ENCODE peak calls at places on chromosomes 12 and 14, in nine cellular contexts. C, B, Z, S, L, E, O, I and T are unnamed samples.

GRCh38 chr14:103688906-103689902 is 26.0 kb downstream of the XRCC3 start:
- DNase-seq in C (no peak), B (no peak), Z (no peak), S (peak), L (peak), E (no peak), O (no peak), I (no peak), T (peak)

GRCh38 chr14:100304825-100305445 is 1.3 kb downstream of the SLC25A29 start:
- DNase-seq in C (no peak), B (peak), Z (no peak), S (peak), L (peak), E (peak), O (no peak), I (peak), T (no peak)

GRCh38 chr14:67151082-67151666 is 38.1 kb upstream of the GARIN2 start:
- DNase-seq in C (no peak), B (no peak), Z (no peak), S (peak), L (no peak), E (no peak), O (no peak), I (no peak), T (no peak)

GRCh38 chr14:67674139-67674479 is 323 bp downstream of the VTI1B start:
- DNase-seq in C (peak), B (peak), Z (peak), S (peak), L (peak), E (peak), O (no peak), I (peak), T (no peak)

GRCh38 chr12:90091809-90092208 is 383.2 kb upstream of the ATP2B1 start:
- DNase-seq in C (no peak), B (no peak), Z (no peak), S (no peak), L (no peak), E (no peak), O (no peak), I (peak), T (no peak)

GRCh38 chr14:88009486-88009885 is 4.6 kb downstream of the GPR65 start:
- DNase-seq in C (no peak), B (no peak), Z (no peak), S (no peak), L (no peak), E (no peak), O (no peak), I (no peak), T (no peak)

GRCh38 chr14:50452979-50453705 is 56.5 kb upstream of the CDKL1 start:
- DNase-seq in C (no peak), B (peak), Z (peak), S (peak), L (peak), E (peak), O (peak), I (no peak), T (peak)

GRCh38 chr12:42729532-42729895 is 140.0 kb upstream of the PRICKLE1 start:
- DNase-seq in C (no peak), B (no peak), Z (no peak), S (no peak), L (no peak), E (peak), O (no peak), I (no peak), T (no peak)

GRCh38 chr14:21350539-21350938 is 33.3 kb downstream of the SUPT16H start:
- DNase-seq in C (no peak), B (no peak), Z (no peak), S (no peak), L (no peak), E (no peak), O (no peak), I (no peak), T (no peak)

GRCh38 chr14:100305446-100306255 is 593 bp downstream of the SLC25A29 start:
- DNase-seq in C (no peak), B (no peak), Z (no peak), S (no peak), L (peak), E (peak), O (no peak), I (no peak), T (no peak)

GRCh38 chr12:109760031-109760929 is 46.7 kb downstream of the FAM222A start:
- DNase-seq in C (peak), B (no peak), Z (no peak), S (no peak), L (no peak), E (no peak), O (no peak), I (no peak), T (no peak)

GRCh38 chr14:81565441-81566290 is 32.0 kb upstream of the SEL1L start:
- DNase-seq in C (no peak), B (no peak), Z (peak), S (peak), L (no peak), E (peak), O (no peak), I (peak), T (no peak)

GRCh38 chr14:88199882-88200281 is 123.2 kb downstream of the KCNK10 start:
- DNase-seq in C (no peak), B (no peak), Z (no peak), S (no peak), L (no peak), E (no peak), O (no peak), I (no peak), T (no peak)

GRCh38 chr14:59305836-59306555 is 117.5 kb downstream of the DAAM1 start:
- DNase-seq in C (no peak), B (peak), Z (no peak), S (peak), L (peak), E (no peak), O (no peak), I (no peak), T (no peak)

GRCh38 chr12:6425588-6426531 is 18.9 kb upstream of the CD27 start:
- DNase-seq in C (no peak), B (peak), Z (no peak), S (peak), L (no peak), E (no peak), O (no peak), I (peak), T (no peak)

GRCh38 chr14:37587881-37588666 is 7.0 kb downstream of the FOXA1 start:
- DNase-seq in C (no peak), B (no peak), Z (no peak), S (no peak), L (no peak), E (peak), O (no peak), I (peak), T (no peak)

GRCh38 chr12:102298022-102298421 is 100.4 kb upstream of the PMCH start:
- DNase-seq in C (no peak), B (peak), Z (peak), S (peak), L (no peak), E (no peak), O (peak), I (peak), T (no peak)

GRCh38 chr12:57087689-57088441 is 1.0 kb upstream of the NAB2 start:
- DNase-seq in C (peak), B (peak), Z (peak), S (peak), L (peak), E (peak), O (peak), I (peak), T (peak)

GRCh38 chr14:60573943-60574496 is 65.1 kb downstream of the SIX6 start:
- DNase-seq in C (no peak), B (no peak), Z (no peak), S (peak), L (no peak), E (no peak), O (peak), I (no peak), T (no peak)

GRCh38 chr12:124369055-124369900 is 74.4 kb downstream of the RFLNA start:
- DNase-seq in C (peak), B (peak), Z (peak), S (peak), L (peak), E (peak), O (peak), I (peak), T (peak)
- TF ChIP-seq CTCF in C (peak), B (peak), Z (peak), S (no peak), L (peak), E (no peak), O (peak), I (no peak), T (peak)

GRCh38 chr12:99253068-99253467 is 394.5 kb upstream of the GARIN6 start:
- DNase-seq in C (no peak), B (no peak), Z (no peak), S (no peak), L (no peak), E (no peak), O (no peak), I (peak), T (no peak)
- TF ChIP-seq CTCF in C (no peak), B (no peak), Z (peak), S (no peak), L (peak), E (peak), O (no peak), I (no peak), T (peak)

DNA sequence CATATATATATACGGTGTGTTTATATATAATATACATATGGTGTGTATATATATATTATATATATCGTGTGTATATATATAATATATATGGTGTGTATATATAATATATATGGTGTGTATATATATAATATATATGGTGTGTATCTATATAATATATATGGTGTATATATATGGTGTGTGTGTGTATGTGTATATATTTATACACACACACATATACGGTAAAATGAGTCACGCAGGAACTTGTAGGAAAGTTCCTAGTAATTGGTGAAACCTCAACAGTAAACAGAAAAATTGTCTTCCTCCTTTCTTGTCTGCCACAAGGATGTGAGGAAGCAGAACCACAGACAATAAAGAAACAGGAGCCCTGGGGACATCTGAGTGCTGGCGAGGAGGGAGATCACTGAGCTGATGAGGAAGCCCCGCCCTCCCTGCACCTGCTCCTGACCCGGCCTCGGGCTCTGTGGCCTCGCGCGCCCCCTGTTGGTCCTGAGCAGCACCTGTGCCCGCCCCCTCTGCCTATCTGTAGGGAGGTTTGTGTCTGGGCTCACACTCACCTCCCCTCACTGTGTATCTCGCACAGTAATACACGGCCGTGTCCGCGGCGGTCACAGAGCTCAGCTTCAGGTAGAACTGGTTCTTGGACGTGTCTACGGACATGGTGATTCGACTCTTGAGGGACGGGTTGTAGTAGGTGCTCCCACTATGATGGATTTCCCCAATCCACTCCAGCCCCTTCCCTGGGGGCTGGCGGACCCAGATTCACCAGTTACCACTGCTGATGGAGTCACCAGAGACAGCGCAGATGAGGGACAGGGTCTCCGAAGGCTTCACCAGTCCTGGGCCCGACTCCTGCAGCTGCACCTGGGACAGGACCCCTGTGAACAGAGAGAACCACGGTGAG is 1079.4 kb downstream of the TMEM121 start:
- DNase-seq in C (no peak), B (no peak), Z (no peak), S (no peak), L (no peak), E (no peak), O (no peak), I (peak), T (no peak)
- TF ChIP-seq CTCF in C (no peak), B (no peak), Z (no peak), S (no peak), L (no peak), E (no peak), O (no peak), I (no peak), T (no peak)

GRCh38 chr12:51330186-51330585 is 6.2 kb upstream of the BIN2 start:
- DNase-seq in C (no peak), B (peak), Z (no peak), S (no peak), L (no peak), E (no peak), O (no peak), I (no peak), T (no peak)
- TF ChIP-seq CTCF in C (no peak), B (no peak), Z (no peak), S (no peak), L (no peak), E (no peak), O (no peak), I (no peak), T (no peak)

DNA sequence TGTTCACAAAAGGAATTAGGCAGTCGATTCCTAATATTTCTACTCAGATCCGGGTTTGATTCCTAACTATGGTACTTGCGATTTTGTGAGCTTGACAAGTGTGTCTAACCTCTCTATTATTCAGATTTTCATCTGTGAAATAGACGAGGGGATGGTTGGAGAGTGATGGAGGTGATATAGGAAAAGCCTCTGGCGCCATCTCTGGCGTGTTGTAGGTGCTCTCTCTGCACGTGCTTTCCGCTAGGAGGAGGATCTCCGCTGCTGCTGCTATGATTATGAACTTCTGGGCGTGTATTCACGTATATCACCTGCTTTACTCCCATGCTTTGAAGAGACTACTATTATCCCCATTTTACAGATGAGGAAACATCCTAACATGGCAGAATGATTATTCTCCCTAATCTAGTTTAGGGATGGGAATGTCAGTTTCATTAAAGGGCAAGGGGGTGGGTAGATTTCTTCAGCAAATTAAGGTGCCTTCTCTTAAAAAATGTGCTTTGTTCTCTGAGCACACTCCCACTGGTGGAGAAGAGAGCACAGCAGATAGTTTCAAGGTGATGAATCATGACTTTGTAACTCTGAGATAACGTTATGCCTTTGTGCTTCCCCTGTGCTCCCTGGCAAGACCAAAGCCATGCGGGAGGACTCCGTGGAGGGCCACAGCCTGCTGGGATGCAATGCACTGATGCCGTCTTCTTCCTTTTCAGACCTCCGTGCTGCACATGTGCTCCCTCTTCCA is 97.1 kb downstream of the PRIMA1 start:
- DNase-seq in C (no peak), B (no peak), Z (no peak), S (no peak), L (no peak), E (no peak), O (no peak), I (no peak), T (no peak)
- TF ChIP-seq CTCF in C (no peak), B (no peak), Z (no peak), S (no peak), L (no peak), E (no peak), O (no peak), I (no peak), T (no peak)

GRCh38 chr12:27732281-27732680 is 21.6 kb downstream of the MRPS35 start:
- DNase-seq in C (no peak), B (no peak), Z (no peak), S (no peak), L (no peak), E (peak), O (no peak), I (peak), T (no peak)
- TF ChIP-seq CTCF in C (no peak), B (peak), Z (peak), S (peak), L (peak), E (peak), O (peak), I (no peak), T (peak)

GRCh38 chr12:106907411-106907810 is 48.3 kb upstream of the TMEM263 start:
- DNase-seq in C (no peak), B (no peak), Z (no peak), S (no peak), L (no peak), E (no peak), O (no peak), I (no peak), T (no peak)
- TF ChIP-seq CTCF in C (no peak), B (peak), Z (peak), S (peak), L (no peak), E (no peak), O (no peak), I (no peak), T (no peak)

GRCh38 chr12:319116-319515 is 56.5 kb upstream of the SLC6A13 start:
- DNase-seq in C (no peak), B (no peak), Z (no peak), S (no peak), L (no peak), E (no peak), O (no peak), I (no peak), T (peak)

GRCh38 chr12:323507-323906 is 60.9 kb upstream of the SLC6A13 start:
- DNase-seq in C (no peak), B (no peak), Z (no peak), S (no peak), L (no peak), E (no peak), O (no peak), I (no peak), T (no peak)

GRCh38 chr12:325886-326285 is 63.2 kb downstream of the KDM5A start:
- DNase-seq in C (no peak), B (no peak), Z (no peak), S (no peak), L (no peak), E (no peak), O (no peak), I (no peak), T (no peak)

GRCh38 chr12:321606-322326 is 59.1 kb upstream of the SLC6A13 start:
- DNase-seq in C (no peak), B (no peak), Z (no peak), S (peak), L (no peak), E (peak), O (no peak), I (peak), T (no peak)
- TF ChIP-seq CTCF in C (no peak), B (no peak), Z (peak), S (peak), L (peak), E (peak), O (no peak), I (peak), T (peak)

GRCh38 chr14:53472306-53472705 is 319.2 kb upstream of the DDHD1 start:
- DNase-seq in C (no peak), B (peak), Z (no peak), S (no peak), L (no peak), E (no peak), O (no peak), I (no peak), T (no peak)

GRCh38 chr14:53468876-53469275 is 315.8 kb upstream of the DDHD1 start:
- DNase-seq in C (no peak), B (no peak), Z (no peak), S (no peak), L (no peak), E (no peak), O (no peak), I (no peak), T (no peak)

GRCh38 chr14:53473480-53473879 is 320.4 kb upstream of the DDHD1 start:
- DNase-seq in C (no peak), B (no peak), Z (no peak), S (no peak), L (no peak), E (no peak), O (no peak), I (peak), T (no peak)

DNA sequence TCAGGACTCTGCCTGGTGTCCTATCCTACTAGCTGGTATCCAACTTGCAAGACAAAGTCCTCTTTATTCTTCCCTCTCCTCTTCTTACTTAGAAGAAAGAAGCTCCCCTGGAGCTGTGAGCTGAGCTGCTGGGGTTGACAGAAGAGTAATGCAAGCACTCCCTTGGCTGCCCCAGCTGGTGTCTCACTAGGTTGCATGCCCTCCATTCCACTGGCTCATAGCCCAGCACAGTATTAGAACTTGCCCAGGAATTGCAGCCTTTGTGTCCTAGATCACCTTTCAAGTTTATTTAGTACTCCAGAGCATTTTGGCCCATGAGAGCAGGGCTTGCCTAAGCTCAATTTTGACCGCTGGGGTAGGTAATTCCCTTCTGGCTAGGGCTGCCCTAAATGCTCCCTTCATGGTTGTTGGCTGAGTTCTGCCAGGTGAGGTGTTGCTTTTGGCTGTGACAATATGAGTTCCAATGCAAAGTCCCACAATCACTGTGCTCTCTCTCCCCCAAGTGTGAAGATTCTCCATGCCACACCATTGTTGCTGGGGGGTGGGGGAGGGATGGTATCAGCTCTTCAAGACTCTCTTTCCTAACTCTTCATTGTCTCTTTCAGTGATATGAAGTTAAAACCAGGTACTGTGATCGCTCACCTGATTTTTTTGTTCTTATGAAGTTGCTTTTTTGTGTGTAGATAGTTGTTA is 317.4 kb upstream of the DDHD1 start:
- DNase-seq in C (peak), B (peak), Z (no peak), S (no peak), L (peak), E (no peak), O (peak), I (no peak), T (no peak)
- TF ChIP-seq CTCF in C (no peak), B (no peak), Z (no peak), S (no peak), L (no peak), E (no peak), O (no peak), I (no peak), T (no peak)

DNA sequence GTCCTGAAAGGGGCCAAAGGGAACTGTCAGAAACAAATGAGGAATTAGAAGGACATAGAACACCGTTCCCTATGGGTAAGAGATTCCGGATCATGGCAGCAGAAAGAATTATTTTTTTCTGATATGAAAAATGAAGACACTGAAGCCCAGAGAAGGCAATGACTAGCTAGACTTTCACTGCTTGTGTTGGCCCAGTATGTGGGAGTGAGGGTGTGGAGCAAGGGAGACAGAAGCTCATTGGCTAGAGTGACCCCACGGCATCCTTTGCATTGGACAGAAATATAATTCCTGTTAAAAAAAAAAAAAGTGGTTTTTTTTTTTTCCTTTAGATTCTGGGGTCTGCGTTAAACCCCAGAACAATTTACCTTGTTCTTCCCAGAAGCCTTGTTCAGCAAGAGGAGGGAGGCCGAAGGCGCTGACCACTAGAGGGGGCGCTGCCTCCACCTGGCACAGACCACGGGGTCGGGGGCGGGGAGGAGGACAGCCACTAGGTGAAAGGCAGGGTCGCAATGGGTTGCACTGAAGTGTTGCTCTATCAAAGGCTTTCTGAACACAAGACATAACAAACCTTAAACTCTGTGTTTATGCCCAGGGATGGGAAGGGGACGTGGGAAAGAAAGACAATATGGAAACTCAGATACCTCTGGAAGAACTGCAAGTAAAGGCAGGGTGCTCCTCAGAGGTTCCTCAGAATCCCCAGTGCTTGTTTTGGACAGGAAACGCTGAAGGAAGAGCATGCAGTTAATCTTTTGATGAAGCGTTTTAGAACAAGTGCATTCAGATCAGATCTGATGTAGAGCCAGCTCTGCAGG is 156.8 kb downstream of the KCNA5 start:
- DNase-seq in C (peak), B (peak), Z (peak), S (peak), L (no peak), E (peak), O (no peak), I (peak), T (no peak)
- TF ChIP-seq CTCF in C (peak), B (peak), Z (peak), S (peak), L (peak), E (peak), O (peak), I (no peak), T (peak)